ENCODE peak calls at places on chromosomes 2 and 18, in four cellular contexts. Q is iris pigment epithelial cell; V is stimulated activated CD4-positive, alpha-beta T cell treated with anti-CD3 and anti-CD28 coated beads, Interleukin-12 subunit alpha, Interleukin-12 subunit beta, amount 100 ng/mL, for 48 hours; R is LHCN-M2. U is an unnamed sample.

GRCh38 chr2:199261221-199261620 is 196.5 kb downstream of the SATB2 start:
- DNase-seq in Q (peak; percentile 17), V (no peak), R (peak; percentile 76), U (no peak)

GRCh38 chr2:3288455-3289163 is 89.0 kb downstream of the EIPR1 start:
- DNase-seq in Q (no peak), V (no peak), R (no peak), U (no peak)

GRCh38 chr18:11497585-11497984 is 111.8 kb upstream of the SLC35G4 start:
- DNase-seq in Q (peak; percentile 61), V (no peak), R (peak; percentile 83), U (no peak)

GRCh38 chr2:86193901-86194567 is 1.2 kb downstream of the IMMT start:
- DNase-seq in Q (peak; percentile 28), V (no peak), R (no peak), U (no peak)

GRCh38 chr2:86301711-86302202 is 35.7 kb downstream of the REEP1 start:
- DNase-seq in Q (no peak), V (no peak), R (peak; percentile 96), U (no peak)

GRCh38 chr2:62539892-62540785 is 34.1 kb upstream of the TMEM17 start:
- DNase-seq in Q (no peak), V (no peak), R (no peak), U (no peak)

GRCh38 chr2:16656784-16657391 is 8.7 kb downstream of the CYRIA start:
- DNase-seq in Q (no peak), V (no peak), R (no peak), U (peak; percentile 43)

GRCh38 chr2:144396318-144396717 is 123.6 kb downstream of the ZEB2 start:
- DNase-seq in Q (no peak), V (no peak), R (no peak), U (no peak)

GRCh38 chr2:20578895-20579825 is 71.7 kb downstream of the HS1BP3 start:
- DNase-seq in Q (peak; percentile 99), V (no peak), R (peak; percentile 97), U (peak; percentile 89)

GRCh38 chr18:47345291-47345690 is 93.8 kb upstream of the SKOR2 start:
- DNase-seq in Q (no peak), V (no peak), R (no peak), U (no peak)

GRCh38 chr2:145692971-145693478 is 1173.1 kb upstream of the ZEB2 start:
- DNase-seq in Q (peak; percentile 99), V (no peak), R (peak; percentile 98), U (no peak)